ENCODE peak calls at places on chromosomes 12 and 14, in six cellular contexts. Q is mesothelial cell of epicardium, N is type B pancreatic cell, L is endothelial cell, G is fibroblast of mammary gland, J is WTC11. Y is an unnamed sample.
A peak's percentile ranks its signal among the peaks of the same experiment; 100 is the strongest.

GRCh38 chr14:23361763-23362162 is 3.2 kb downstream of the EFS start:
- DNase-seq in L (no peak), G (no peak), Q (no peak), J (no peak), N (no peak), Y (no peak)

GRCh38 chr12:67633708-67634107 is 14.8 kb upstream of the DYRK2 start:
- DNase-seq in G (no peak), J (no peak), L (no peak), N (no peak), Q (no peak), Y (no peak)

GRCh38 chr12:188910-189621 is 24.9 kb downstream of the SLC6A12 start:
- DNase-seq in L (peak; percentile 79), N (peak; percentile 85), J (peak; percentile 75), G (peak; percentile 39), Q (peak; percentile 62), Y (peak; percentile 17)

GRCh38 chr14:61152851-61153364 is 128.2 kb downstream of the TMEM30B start:
- DNase-seq in Q (no peak), N (no peak), L (no peak), G (peak; percentile 93), J (no peak), Y (peak; percentile 29)

GRCh38 chr14:105880616-105881015 is 354.2 kb downstream of the TMEM121 start:
- DNase-seq in G (no peak), J (peak; percentile 1), Q (peak; percentile 8), N (peak; percentile 57), L (no peak), Y (no peak)

GRCh38 chr14:86790408-86791364 is 1202.3 kb downstream of the GALC start:
- DNase-seq in L (no peak), N (no peak), Q (no peak), G (no peak), J (no peak), Y (no peak)

GRCh38 chr12:91978143-91978542 is 167.5 kb downstream of the BTG1 start:
- DNase-seq in N (no peak), Q (no peak), J (no peak), G (no peak), L (no peak), Y (no peak)

GRCh38 chr12:47832263-47832933 is 12.7 kb upstream of the HDAC7 start:
- DNase-seq in G (no peak), N (no peak), L (no peak), J (no peak), Q (no peak), Y (no peak)

GRCh38 chr12:111406474-111407370 is 999 bp downstream of the SH2B3 start:
- DNase-seq in Q (no peak), J (no peak), L (no peak), G (no peak), N (no peak), Y (no peak)

GRCh38 chr14:58059121-58059520 is 92.9 kb downstream of the ARMH4 start:
- DNase-seq in J (no peak), L (no peak), N (no peak), Q (no peak), G (no peak), Y (no peak)

GRCh38 chr12:115871714-115872113 is 405.8 kb downstream of the MED13L start:
- DNase-seq in J (peak; percentile 33), G (peak; percentile 32), L (peak; percentile 41), Q (no peak), N (no peak), Y (peak; percentile 34)

GRCh38 chr14:54577494-54577893 is 10.6 kb downstream of the SAMD4A start:
- DNase-seq in G (no peak), N (no peak), L (no peak), Q (no peak), J (no peak), Y (no peak)

GRCh38 chr12:115267891-115268290 is 583.9 kb upstream of the TBX3 start:
- DNase-seq in Q (no peak), L (no peak), N (no peak), G (no peak), J (no peak), Y (peak; percentile 12)

GRCh38 chr12:107762874-107763273 is 1.9 kb upstream of the PRDM4 start:
- DNase-seq in G (no peak), L (no peak), Q (no peak), N (no peak), J (no peak), Y (no peak)

GRCh38 chr14:88604213-88604612 is 41.4 kb downstream of the ZC3H14 start:
- DNase-seq in Q (no peak), L (no peak), J (no peak), G (no peak), N (no peak), Y (no peak)

GRCh38 chr12:46659844-46660243 is 166.0 kb downstream of the SLC38A4 start:
- DNase-seq in Q (no peak), G (peak; percentile 26), N (no peak), L (no peak), J (no peak), Y (no peak)

GRCh38 chr12:11228268-11228879 is 41.1 kb downstream of the PRB3 start:
- DNase-seq in L (peak; percentile 72), J (peak; percentile 76), Q (no peak), G (peak; percentile 31), N (no peak), Y (peak; percentile 19)

GRCh38 chr14:100213956-100214767 is 24.8 kb upstream of the YY1 start:
- DNase-seq in J (peak; percentile 93), Q (peak; percentile 91), N (peak; percentile 88), L (peak; percentile 79), G (peak; percentile 38), Y (peak; percentile 12)

DNA sequence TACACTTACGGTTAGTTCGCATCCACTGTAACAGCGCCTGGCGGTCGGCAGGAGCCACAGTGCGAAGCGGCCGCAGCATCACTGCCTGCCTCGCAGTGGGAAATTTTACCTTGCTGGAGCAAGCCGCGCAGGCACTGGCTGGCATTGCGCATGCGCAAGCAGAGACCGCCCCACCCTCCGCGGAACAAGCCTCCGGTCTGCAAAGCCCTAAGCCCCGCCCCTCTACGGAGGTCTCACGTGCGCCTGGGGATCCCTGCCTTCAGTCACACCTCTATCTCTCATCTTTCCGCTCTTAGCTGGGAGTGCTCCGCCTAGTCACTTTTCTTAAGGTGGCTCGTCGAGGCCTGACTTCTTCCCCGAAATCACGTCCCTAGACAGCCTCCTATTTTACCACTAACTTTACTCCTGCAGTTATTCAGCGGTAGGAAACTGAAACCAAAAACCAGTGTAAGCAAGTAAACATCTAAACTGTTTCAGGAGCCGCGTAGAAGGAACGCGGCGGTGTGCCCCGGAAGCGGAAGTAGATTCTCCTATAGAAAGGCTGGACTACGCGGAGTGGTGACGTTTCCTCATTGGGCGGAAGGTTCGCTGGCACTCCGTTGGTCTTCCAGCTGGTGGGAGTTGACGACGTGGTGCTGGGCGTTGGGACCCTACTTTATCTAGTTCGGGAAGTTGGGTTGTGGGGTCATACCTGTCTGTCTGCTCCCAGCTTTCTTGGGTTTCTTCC is at the start of gene SRP54:
- DNase-seq in N (peak; percentile 99), L (peak; percentile 99), J (peak; percentile 100), G (peak; percentile 97), Q (peak; percentile 99), Y (peak; percentile 98)
- TF ChIP-seq CTCF in N (no peak), L (no peak), J (no peak), G (peak; percentile 11), Q (no peak), Y (no peak)

GRCh38 chr14:73223049-73223448 is 14.3 kb upstream of the PAPLN start:
- DNase-seq in N (no peak), J (no peak), G (peak; percentile 61), L (no peak), Q (no peak), Y (no peak)
- TF ChIP-seq CTCF in N (no peak), J (no peak), G (no peak), L (no peak), Q (no peak), Y (no peak)

GRCh38 chr14:99188721-99189120 is 83.3 kb downstream of the BCL11B start:
- DNase-seq in L (peak; percentile 38), Q (no peak), G (no peak), J (peak; percentile 73), N (no peak), Y (no peak)

GRCh38 chr14:99192823-99193222 is 79.2 kb downstream of the BCL11B start:
- DNase-seq in J (no peak), L (no peak), G (no peak), Q (no peak), N (no peak), Y (no peak)

GRCh38 chr14:99191663-99192621 is 80.1 kb downstream of the BCL11B start:
- DNase-seq in G (peak; percentile 46), Q (no peak), J (no peak), N (no peak), L (no peak), Y (peak; percentile 10)

GRCh38 chr14:99189201-99189801 is 82.7 kb downstream of the BCL11B start:
- DNase-seq in J (no peak), G (no peak), Q (no peak), L (no peak), N (no peak), Y (no peak)

DNA sequence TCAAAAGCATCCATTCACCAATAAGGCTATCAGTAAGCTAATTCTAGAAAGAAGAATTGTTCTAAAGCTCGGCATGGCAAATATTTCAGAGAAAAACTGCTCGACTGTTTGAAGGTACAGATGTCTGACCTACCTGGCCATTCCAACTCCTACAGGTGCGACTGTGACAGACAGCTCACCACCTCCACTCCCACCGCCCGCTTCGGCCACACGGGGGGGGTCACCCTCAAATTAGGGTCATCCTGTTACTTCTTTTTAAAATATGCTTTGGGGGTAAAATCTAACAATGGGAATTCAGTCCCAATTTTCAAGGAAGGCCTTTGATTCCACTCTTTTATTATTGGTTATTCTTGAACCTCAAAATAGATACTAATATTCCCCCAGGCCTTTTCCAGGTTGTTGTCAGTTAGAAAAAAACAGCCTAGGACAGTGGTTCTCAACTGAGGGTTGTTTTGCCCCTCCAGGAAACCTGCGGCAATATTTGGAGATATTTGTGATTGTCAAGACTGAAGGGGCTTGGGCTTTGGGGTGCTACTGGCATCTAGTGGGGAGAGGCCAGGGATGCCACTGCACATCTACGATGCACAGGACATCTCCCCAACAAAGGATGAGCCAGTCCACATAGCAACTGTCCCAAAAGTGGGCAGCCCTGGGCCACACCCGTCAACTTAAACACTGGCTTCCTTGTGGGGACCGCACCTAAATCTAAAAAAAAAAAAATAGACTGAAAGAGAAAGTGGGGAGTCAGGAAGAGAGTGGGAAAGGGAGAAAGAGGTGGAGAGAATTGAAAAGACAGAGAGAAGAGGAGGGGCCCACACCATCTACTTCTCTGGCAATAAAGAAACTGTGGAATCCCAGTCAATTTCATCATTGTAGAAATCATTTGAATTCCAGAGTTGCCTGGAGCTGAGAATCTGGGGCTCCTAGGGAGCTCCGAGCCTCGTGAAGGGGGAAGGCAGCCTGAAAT is 81.0 kb downstream of the BCL11B start:
- DNase-seq in Q (no peak), J (no peak), N (no peak), L (no peak), G (no peak), Y (no peak)
- TF ChIP-seq CTCF in Q (no peak), J (no peak), N (peak; percentile 44), L (no peak), G (no peak), Y (no peak)

DNA sequence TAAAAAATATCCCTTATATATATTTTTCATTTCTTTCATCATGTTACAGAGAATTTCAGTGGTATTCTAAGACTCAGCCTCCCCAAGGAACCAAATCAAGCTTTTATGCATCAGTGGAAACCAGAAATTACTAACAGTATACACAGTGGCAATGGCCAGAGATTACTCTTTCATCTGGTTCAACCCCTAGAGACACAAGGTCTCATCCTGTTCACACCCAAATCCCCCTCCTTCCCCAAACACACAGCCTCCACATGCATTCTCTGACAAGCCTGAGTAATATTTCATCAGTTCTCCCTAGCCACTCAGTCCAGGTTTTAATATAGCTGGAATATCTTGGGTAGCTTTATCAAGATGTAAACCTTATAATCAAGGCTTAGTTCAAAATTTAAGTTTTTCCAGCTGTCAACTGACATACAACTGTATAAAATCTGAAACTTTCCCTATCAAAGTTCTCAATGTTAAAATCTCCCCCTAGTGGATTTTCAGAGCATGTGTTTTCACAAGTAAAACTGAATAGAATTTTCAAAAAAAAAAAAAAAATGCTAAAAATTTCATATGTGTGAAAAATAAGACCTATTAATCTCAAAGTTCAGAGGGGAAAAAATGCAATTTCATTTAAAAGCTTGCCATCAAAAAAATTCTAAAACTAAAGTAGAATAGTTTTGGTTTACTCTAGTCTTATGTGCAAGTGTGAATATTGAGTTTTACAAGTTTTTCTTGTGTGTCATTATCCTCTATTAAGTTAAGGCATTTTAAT is 10.5 kb upstream of the SSTR1 start:
- DNase-seq in N (no peak), J (no peak), G (peak; percentile 33), Q (no peak), L (no peak), Y (no peak)
- TF ChIP-seq CTCF in N (peak; percentile 83), J (no peak), G (peak; percentile 52), Q (peak; percentile 96), L (peak; percentile 93), Y (peak; percentile 92)